ENCODE peak calls at places on chromosomes 11 and 22, in seven cellular contexts. Z, M, V, K, D, X and F are unnamed samples.

GRCh38 chr11:112221263-112221835 is 4.9 kb upstream of the PTS start:
- DNase-seq in Z (no peak), M (no peak), V (no peak), K (no peak), D (no peak), X (no peak), F (no peak)

GRCh38 chr22:36594569-36594968 is 65.6 kb upstream of the EIF3D start:
- DNase-seq in Z (no peak), M (no peak), V (no peak), K (no peak), D (no peak), X (no peak), F (no peak)

GRCh38 chr11:61567286-61568061 is 13.4 kb downstream of the SYT7 start:
- DNase-seq in Z (peak; percentile 72), M (peak; percentile 71), V (peak; percentile 83), K (peak; percentile 53), D (peak; percentile 60), X (peak; percentile 86), F (peak; percentile 74)

GRCh38 chr11:93686812-93687211 is 25.3 kb downstream of the CEP295 start:
- DNase-seq in Z (no peak), M (peak; percentile 63), V (no peak), K (no peak), D (no peak), X (no peak), F (no peak)

GRCh38 chr11:88231894-88232482 is 56.7 kb upstream of the RAB38 start:
- DNase-seq in Z (peak; percentile 31), M (peak; percentile 37), V (no peak), K (no peak), D (no peak), X (no peak), F (no peak)

GRCh38 chr11:2770556-2771301 is 70.9 kb upstream of the KCNQ1OT1 start:
- DNase-seq in Z (no peak), M (no peak), V (no peak), K (peak; percentile 8), D (peak; percentile 1), X (peak; percentile 11), F (peak; percentile 49)

GRCh38 chr11:104907521-104908185 is 9.4 kb upstream of the CASP12 start:
- DNase-seq in Z (no peak), M (peak; percentile 61), V (no peak), K (no peak), D (no peak), X (no peak), F (no peak)

GRCh38 chr22:46043816-46044717 is 67.1 kb upstream of the WNT7B start:
- DNase-seq in Z (no peak), M (peak; percentile 35), V (peak; percentile 70), K (no peak), D (peak; percentile 12), X (peak; percentile 69), F (no peak)

GRCh38 chr11:115911656-115912055 is 407.4 kb upstream of the CADM1 start:
- DNase-seq in Z (no peak), M (peak; percentile 8), V (peak; percentile 9), K (no peak), D (no peak), X (no peak), F (no peak)

GRCh38 chr11:30914143-30914762 is 328.1 kb upstream of the MPPED2 start:
- DNase-seq in Z (peak; percentile 47), M (peak; percentile 50), V (peak; percentile 64), K (no peak), D (peak; percentile 73), X (peak; percentile 31), F (peak; percentile 68)

GRCh38 chr11:119316017-119316728 is 757 bp downstream of the MCAM start:
- DNase-seq in Z (no peak), M (peak; percentile 20), V (peak; percentile 69), K (no peak), D (peak; percentile 84), X (no peak), F (no peak)

GRCh38 chr11:119319136-119319701 is 2.3 kb upstream of the MCAM start:
- DNase-seq in Z (no peak), M (no peak), V (no peak), K (no peak), D (no peak), X (no peak), F (no peak)

GRCh38 chr11:119318240-119319135 is 1.6 kb upstream of the MCAM start:
- DNase-seq in Z (no peak), M (peak; percentile 81), V (no peak), K (no peak), D (no peak), X (no peak), F (no peak)

GRCh38 chr11:119316729-119317591 is at the start of gene MCAM:
- DNase-seq in Z (no peak), M (peak; percentile 53), V (peak; percentile 41), K (no peak), D (no peak), X (no peak), F (no peak)

DNA sequence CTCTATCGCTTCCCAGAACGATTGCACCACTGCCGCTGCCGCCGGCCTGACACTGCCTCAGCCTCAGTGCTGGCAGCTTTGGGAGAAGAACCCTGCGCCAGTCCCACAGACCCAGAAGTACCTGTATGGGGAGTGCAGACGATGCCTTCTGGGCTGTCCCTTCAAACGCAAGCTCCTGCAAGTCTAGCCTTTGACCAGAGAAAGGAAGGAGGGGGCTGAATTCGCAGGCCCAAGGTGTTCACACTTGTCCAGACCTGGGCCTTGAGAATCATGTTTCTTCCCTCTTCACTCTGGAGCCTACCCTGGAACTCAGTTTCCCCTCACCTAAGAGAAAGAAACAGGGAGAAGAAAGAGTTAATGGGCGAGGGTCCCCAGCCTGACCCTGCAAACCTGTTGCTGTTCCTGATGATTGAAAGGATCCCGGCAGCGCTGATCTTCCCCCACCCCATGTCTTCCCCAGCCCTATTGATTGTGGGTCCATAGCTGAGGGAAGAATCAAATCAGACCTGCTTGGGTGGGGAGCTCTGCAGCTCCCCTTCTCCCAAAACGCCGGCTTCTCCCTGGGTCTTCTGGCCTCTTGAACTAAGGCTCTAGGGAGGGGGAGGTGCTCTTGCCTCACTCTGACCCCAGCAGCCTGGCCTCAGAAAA is 786 bp upstream of the MCAM start:
- DNase-seq in Z (no peak), M (no peak), V (no peak), K (no peak), D (no peak), X (no peak), F (no peak)
- H3K27me3 ChIP-seq in Z (peaks cover 7% of the 10 kb centered on the region), M (peaks cover 8% of the 10 kb centered on the region), V (peaks cover 7% of the 10 kb centered on the region), K (peaks cover 31% of the 10 kb centered on the region), D (no peaks in the 10 kb centered on the region), X (peaks cover 30% of the 10 kb centered on the region), F (no peaks in the 10 kb centered on the region)

DNA sequence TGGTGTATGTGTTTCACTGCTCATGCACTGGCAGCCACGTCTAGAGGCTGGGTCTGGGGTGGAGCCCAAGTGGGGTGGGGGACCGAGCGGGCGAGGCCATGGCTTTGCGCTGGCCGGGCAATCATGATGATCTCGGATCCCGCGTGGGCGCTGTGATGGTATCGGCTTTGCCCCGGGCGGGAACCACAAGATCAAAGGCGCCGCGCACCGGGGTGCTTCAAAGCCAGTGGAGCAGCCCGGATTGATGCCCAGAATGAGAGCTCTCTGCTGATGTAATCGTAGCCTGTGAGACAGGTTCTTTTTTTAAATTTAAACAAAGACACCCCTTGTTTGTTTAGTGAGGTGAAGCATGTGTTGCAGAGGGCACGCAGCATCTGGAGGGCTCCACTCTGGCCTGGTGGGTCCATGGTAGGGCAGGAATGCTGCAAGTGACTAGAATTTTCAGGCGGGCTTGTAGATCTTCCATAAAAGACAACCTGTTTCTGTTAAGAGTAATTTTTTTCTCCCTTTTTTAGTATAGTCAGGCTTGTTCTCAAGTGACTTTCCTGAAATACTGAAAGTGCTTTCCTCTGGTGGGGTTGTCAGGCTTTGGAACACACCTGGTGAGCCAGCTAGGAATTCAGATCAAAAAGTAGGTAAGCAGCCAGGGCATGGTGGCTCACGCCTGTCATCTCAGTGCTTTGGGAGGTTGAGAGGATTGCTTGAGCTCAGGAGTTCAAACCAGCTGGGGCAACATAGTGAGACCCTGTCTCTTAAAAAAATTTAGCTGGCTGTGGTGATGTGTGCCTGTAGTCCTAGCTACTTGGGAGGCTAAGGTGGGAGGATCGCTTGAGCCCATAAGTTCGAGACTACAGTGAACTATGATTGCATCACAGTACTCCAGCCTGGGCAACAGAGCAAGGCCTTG is 40.7 kb downstream of the ZNRF3 start:
- DNase-seq in Z (no peak), M (peak; percentile 29), V (peak; percentile 85), K (no peak), D (peak; percentile 57), X (peak; percentile 64), F (no peak)
- H3K27me3 ChIP-seq in Z (no peaks in the 10 kb centered on the region), M (no peaks in the 10 kb centered on the region), V (no peaks in the 10 kb centered on the region), K (no peaks in the 10 kb centered on the region), D (no peaks in the 10 kb centered on the region), X (no peaks in the 10 kb centered on the region), F (no peaks in the 10 kb centered on the region)

GRCh38 chr11:66864172-66864901 is 7.5 kb downstream of the LRFN4 start:
- DNase-seq in Z (no peak), M (no peak), V (no peak), K (no peak), D (no peak), X (peak; percentile 84), F (no peak)
- H3K27me3 ChIP-seq in Z (no peaks in the 10 kb centered on the region), M (no peaks in the 10 kb centered on the region), V (no peaks in the 10 kb centered on the region), K (no peaks in the 10 kb centered on the region), D (no peaks in the 10 kb centered on the region), X (no peaks in the 10 kb centered on the region), F (no peaks in the 10 kb centered on the region)

DNA sequence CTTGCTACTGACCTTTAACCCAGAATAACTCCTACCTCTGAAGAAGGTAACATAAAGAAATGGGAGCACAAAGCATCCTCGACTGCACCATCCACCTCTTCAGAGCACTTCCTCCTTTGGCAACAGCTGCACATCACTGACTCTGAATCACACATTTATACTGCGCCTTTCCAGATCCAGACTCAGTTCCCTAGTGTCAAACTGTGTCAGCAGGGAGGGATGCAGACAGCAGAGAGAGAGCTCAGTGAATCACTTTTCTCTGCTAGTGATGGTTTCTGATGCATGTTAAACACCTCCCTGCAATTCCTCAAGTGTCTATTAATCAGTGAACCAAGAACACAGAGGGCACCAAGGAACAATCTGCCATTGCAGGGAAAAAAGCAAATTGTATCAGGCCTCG is 118.9 kb downstream of the PLEKHA7 start:
- DNase-seq in Z (no peak), M (peak; percentile 52), V (no peak), K (no peak), D (no peak), X (no peak), F (no peak)
- H3K27me3 ChIP-seq in Z (no peaks in the 10 kb centered on the region), M (no peaks in the 10 kb centered on the region), V (no peaks in the 10 kb centered on the region), K (no peaks in the 10 kb centered on the region), D (no peaks in the 10 kb centered on the region), X (no peaks in the 10 kb centered on the region), F (no peaks in the 10 kb centered on the region)

DNA sequence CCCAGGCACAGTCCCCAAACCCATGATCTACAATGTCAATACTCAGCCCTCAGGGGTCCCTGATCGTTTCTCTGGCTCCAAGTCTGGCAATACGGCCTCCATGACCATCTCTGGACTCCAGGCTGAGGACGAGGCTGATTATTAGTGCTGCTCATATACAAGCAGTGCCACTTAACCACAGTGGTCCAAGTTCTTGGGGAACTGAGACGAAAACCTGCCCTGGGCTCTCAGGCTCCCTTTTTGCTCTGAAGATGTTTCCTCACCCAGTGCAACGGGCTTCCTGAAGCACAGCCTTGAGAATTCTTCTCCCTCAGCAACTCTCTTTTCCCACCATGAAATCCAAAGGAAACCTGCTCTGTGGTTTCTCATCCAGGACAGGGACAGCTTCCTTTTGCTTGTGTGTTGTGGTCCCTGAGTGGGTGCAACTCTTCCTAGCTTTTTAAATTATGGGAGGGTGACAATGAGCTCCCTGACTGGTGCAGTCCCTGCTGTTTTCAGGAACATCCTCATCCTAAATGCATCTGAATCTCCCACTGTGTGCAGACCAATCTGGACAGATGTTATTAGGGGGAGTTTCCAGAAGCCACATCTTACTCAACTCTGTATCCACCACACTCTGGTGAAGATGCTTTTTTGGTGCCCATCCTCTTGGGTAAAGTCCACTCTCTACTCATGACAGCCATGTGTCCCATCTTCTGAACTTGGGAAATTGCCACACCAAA is 30.6 kb upstream of the IGLL5 start:
- DNase-seq in Z (no peak), M (no peak), V (no peak), K (no peak), D (no peak), X (no peak), F (no peak)
- H3K27me3 ChIP-seq in Z (peaks cover 3% of the 10 kb centered on the region), M (no peaks in the 10 kb centered on the region), V (no peaks in the 10 kb centered on the region), K (peaks cover 6% of the 10 kb centered on the region), D (no peaks in the 10 kb centered on the region), X (no peaks in the 10 kb centered on the region), F (no peaks in the 10 kb centered on the region)